ENCODE peak calls at places on chromosomes 4 and X, in eight cellular contexts. Y is omental fat pad; W is gastrocnemius medialis; E is AG04449; P is Jurkat, Clone E6-1; V is Peyer's patch; N is effector CD4-positive, alpha-beta T cell; M is AG10803. C is an unnamed sample.

GRCh38 chr4:7157666-7158065 is 34.7 kb upstream of the SORCS2 start:
- DNase-seq in Y (no peak), W (no peak), E (no peak), P (no peak), V (no peak), N (no peak), M (no peak), C (no peak)

GRCh38 chr4:54332577-54332976 is 103.5 kb downstream of the PDGFRA start:
- DNase-seq in Y (no peak), W (no peak), E (no peak), P (no peak), V (no peak), N (no peak), M (no peak), C (no peak)

GRCh38 chr4:17494258-17494657 is 17.6 kb downstream of the QDPR start:
- DNase-seq in Y (peak; percentile 41), W (no peak), E (peak; percentile 23), P (no peak), V (no peak), N (no peak), M (peak; percentile 62), C (no peak)

GRCh38 chrX:1451676-1452496 is 823 bp downstream of the ASMTL start:
- DNase-seq in Y (no peak), W (peak; percentile 34), E (no peak), P (no peak), V (peak; percentile 15), N (no peak), M (no peak), C (no peak)

GRCh38 chr4:70544279-70544870 is 26.0 kb downstream of the AMTN start:
- DNase-seq in Y (no peak), W (no peak), E (peak; percentile 9), P (no peak), V (no peak), N (no peak), M (peak; percentile 14), C (no peak)

GRCh38 chr4:139704915-139705485 is 39.4 kb downstream of the MGST2 start:
- DNase-seq in Y (no peak), W (no peak), E (no peak), P (peak; percentile 14), V (no peak), N (no peak), M (no peak), C (no peak)

GRCh38 chrX:16100673-16101072 is 22.7 kb upstream of the GRPR start:
- DNase-seq in Y (no peak), W (no peak), E (no peak), P (no peak), V (no peak), N (no peak), M (no peak), C (no peak)

GRCh38 chrX:150085881-150086280 is 147.6 kb upstream of the EOLA2 start:
- DNase-seq in Y (no peak), W (no peak), E (no peak), P (no peak), V (no peak), N (no peak), M (no peak), C (no peak)

GRCh38 chr4:166896254-166896653 is 338.0 kb downstream of the SPOCK3 start:
- DNase-seq in Y (no peak), W (no peak), E (no peak), P (peak; percentile 10), V (no peak), N (no peak), M (no peak), C (no peak)

GRCh38 chr4:184355111-184355604 is 119.2 kb downstream of the IRF2 start:
- DNase-seq in Y (peak; percentile 46), W (peak; percentile 58), E (peak; percentile 40), P (peak; percentile 65), V (peak; percentile 43), N (no peak), M (peak; percentile 86), C (no peak)

GRCh38 chr4:164956766-164957643 is 20.5 kb downstream of the TRIM61 start:
- DNase-seq in Y (peak; percentile 45), W (peak; percentile 60), E (no peak), P (no peak), V (peak; percentile 81), N (peak; percentile 50), M (peak; percentile 71), C (peak; percentile 89)

GRCh38 chr4:185201983-185202962 is 1.5 kb downstream of the CFAP97 start:
- DNase-seq in Y (no peak), W (no peak), E (no peak), P (no peak), V (peak; percentile 37), N (peak; percentile 49), M (peak; percentile 38), C (peak; percentile 64)